ENCODE peak calls at places on chromosomes 16 and 17, in five cellular contexts. U is sigmoid colon, O is HCT116, B is spleen, T is endothelial cell of umbilical vein. H is an unnamed sample. For H3K4me1, the result is how much of the 10 kb centered on the place peaks cover.

GRCh38 chr17:76492250-76492988 is 8.8 kb downstream of the RHBDF2 start:
- DNase-seq in O (no peak), U (no peak), T (no peak), B (peak), H (no peak)

GRCh38 chr17:72121164-72122001 is 563 bp downstream of the SOX9 start:
- DNase-seq in T (no peak), U (peak), B (no peak), O (no peak), H (no peak)

GRCh38 chr17:50529849-50530248 is 2.7 kb upstream of the EPN3 start:
- DNase-seq in B (no peak), U (no peak), T (no peak), O (no peak), H (no peak)

GRCh38 chr16:83899272-83899897 is 470 bp downstream of the MLYCD start:
- DNase-seq in O (no peak), T (peak), U (peak), B (peak), H (no peak)

GRCh38 chr17:62187681-62188080 is 122.6 kb upstream of the MED13 start:
- DNase-seq in O (no peak), B (no peak), T (no peak), U (no peak), H (no peak)

GRCh38 chr16:69240336-69240735 is 53.4 kb downstream of the SNTB2 start:
- DNase-seq in B (no peak), O (no peak), U (no peak), T (no peak), H (no peak)

GRCh38 chr17:76417499-76418143 is 33.2 kb downstream of the SPHK1 start:
- DNase-seq in O (no peak), U (no peak), T (no peak), B (peak), H (no peak)

GRCh38 chr17:82872591-82873520 is 33.0 kb upstream of the ZNF750 start:
- DNase-seq in B (no peak), T (no peak), O (no peak), U (peak), H (no peak)

GRCh38 chr16:30368792-30369090 is 1.6 kb downstream of the TBC1D10B start:
- DNase-seq in U (no peak), B (no peak), T (no peak), O (no peak), H (no peak)
- TF ChIP-seq POLR2AphosphoS5 in U (no peak), B (no peak), T (no peak), O (no peak), H (no peak)

GRCh38 chr17:40342575-40343058 is 21.9 kb downstream of the GJD3 start:
- DNase-seq in B (no peak), O (no peak), U (no peak), T (no peak), H (no peak)
- H3K4me1 ChIP-seq in B (half or more), O (half or more), U (under half), T (under half), H (under half)

DNA sequence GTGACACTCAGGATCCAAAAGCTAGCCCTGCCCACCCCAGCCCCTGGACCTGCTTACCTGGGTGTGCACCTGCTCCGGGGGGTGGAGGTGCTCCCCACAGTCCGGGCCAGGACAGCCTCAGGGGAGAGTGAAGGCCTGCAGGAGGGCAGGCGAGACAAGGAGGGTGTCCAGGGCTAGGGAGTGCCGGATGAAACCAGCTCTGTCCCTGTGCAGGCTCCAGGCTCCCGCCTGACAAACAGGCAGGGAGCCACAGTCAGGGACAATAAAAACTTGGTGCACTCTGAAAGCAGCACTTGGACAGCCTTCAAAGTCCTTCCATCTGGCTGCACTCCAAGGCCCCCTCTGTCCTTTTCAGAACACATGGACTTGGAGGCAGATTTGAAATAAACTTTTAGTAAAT is 3.9 kb downstream of the PAQR4 start:
- DNase-seq in B (no peak), O (no peak), T (no peak), U (no peak), H (peak)
- TF ChIP-seq POLR2AphosphoS5 in B (no peak), O (no peak), T (no peak), U (no peak), H (peak)

DNA sequence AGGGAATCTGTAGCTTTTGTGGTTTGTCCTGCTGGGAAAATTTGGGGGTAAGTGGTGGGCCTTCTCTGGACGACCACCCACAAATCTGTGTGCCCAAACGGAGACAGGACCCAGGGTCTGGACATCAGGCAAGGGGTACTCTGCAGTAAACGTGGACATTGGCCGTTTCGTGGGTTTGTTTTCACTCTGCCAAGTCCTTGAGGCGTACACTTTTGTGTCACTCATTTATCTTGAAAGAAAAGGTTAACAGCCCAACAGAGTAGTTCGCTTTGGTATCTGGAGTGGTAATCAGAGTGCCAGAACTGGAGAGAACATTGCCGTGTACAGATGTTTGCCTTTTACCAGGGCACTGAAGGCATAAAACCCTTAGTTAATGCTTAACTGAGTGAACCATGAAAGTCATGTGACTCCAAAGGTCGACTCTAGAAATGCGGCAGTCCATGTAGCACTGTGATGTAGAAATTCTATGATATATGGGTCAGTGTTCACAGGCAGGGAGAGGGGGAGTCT is 15.4 kb downstream of the NAA60 start:
- DNase-seq in B (no peak), U (no peak), T (peak), O (no peak), H (no peak)
- H3K4me1 ChIP-seq in B (under half), U (under half), T (under half), O (under half), H (under half)

DNA sequence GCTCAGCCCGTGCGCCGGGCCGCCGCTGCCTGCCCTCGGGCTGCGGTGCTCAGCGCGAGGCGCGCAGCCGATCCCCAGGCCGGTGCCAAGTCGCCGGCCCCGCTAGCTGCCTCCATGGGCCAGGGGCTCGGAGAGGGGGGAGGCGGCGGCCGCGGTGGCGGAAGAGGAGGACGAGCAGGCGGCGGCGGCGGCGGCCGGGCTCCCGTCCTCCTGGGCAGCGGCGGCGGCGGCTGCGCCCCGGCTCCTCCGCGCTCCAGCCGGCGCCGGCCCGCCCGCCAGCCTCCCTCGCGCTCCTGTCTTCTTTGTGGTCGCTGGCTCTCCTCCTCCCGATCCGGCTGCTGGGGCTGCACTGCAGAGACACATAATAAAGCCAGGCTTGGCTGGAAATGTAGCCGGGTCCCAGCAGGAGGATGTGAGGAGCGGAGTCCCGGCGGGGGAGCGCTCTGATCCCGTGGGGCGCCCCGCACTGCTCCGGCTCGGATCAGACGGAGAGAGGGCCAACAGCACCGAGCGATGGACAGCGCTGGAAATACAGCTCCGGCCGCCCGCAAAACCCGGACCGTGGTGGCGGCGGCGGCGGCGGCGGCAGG is 924 bp upstream of the ZNF423 start:
- DNase-seq in O (peak), B (peak), T (peak), U (peak), H (peak)
- TF ChIP-seq POLR2AphosphoS5 in O (no peak), B (no peak), T (no peak), U (peak), H (no peak)

DNA sequence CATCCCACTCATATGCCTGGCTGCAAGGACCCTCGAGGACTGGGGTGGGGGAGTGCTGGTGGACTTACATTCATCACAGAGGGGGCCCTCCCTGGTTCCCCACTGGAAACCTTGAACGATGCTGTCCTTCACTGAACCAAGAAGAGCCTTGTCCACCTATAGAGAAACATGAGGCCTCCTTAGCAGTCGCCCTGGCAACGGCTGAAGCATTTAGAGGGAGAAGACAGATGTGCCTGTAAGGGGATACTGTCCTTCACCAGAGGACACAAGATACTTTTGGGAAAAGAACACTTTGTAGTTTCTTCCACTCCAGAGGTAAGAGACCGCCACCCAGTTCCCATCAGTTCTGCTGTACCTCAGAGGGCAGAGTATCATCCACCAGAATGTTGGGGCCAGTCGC is 6.5 kb downstream of the HIGD1B start:
- DNase-seq in B (no peak), O (no peak), T (no peak), U (no peak), H (no peak)
- H3K4me1 ChIP-seq in B (under half), O (under half), T (under half), U (under half), H (under half)